ENCODE peak calls at places on chromosomes 3 and 15, in eight cellular contexts. One of them, this sample, is unnamed.

GRCh38 chr15:72340366-72340765 is 20.4 kb upstream of the CELF6 start:
- DNase-seq in body of pancreas: no peak
- DNase-seq in fibroblast of lung: peak
- DNase-seq in tibial nerve: no peak
- DNase-seq in right lobe of liver: no peak
- DNase-seq in esophagus muscularis mucosa: no peak
- DNase-seq in upper lobe of right lung: no peak
- DNase-seq in pancreas: no peak
- DNase-seq in this sample: no peak

GRCh38 chr3:51681453-51681852 is 10.4 kb downstream of the TEX264 start:
- DNase-seq in body of pancreas: no peak
- DNase-seq in esophagus muscularis mucosa: no peak
- DNase-seq in pancreas: peak
- DNase-seq in right lobe of liver: peak
- DNase-seq in fibroblast of lung: no peak
- DNase-seq in upper lobe of right lung: peak
- DNase-seq in tibial nerve: no peak
- DNase-seq in this sample: peak

GRCh38 chr3:56342475-56342874 is 125.8 kb downstream of the ERC2 start:
- DNase-seq in esophagus muscularis mucosa: no peak
- DNase-seq in right lobe of liver: no peak
- DNase-seq in body of pancreas: no peak
- DNase-seq in upper lobe of right lung: no peak
- DNase-seq in fibroblast of lung: no peak
- DNase-seq in pancreas: no peak
- DNase-seq in tibial nerve: no peak
- DNase-seq in this sample: no peak

GRCh38 chr15:32641517-32642059 is at the start of gene SCG5:
- DNase-seq in body of pancreas: peak
- DNase-seq in esophagus muscularis mucosa: no peak
- DNase-seq in pancreas: no peak
- DNase-seq in tibial nerve: no peak
- DNase-seq in fibroblast of lung: peak
- DNase-seq in right lobe of liver: no peak
- DNase-seq in upper lobe of right lung: peak
- DNase-seq in this sample: no peak

GRCh38 chr3:160478338-160478737 is 28.8 kb upstream of the TRIM59 start:
- DNase-seq in esophagus muscularis mucosa: no peak
- DNase-seq in body of pancreas: no peak
- DNase-seq in right lobe of liver: no peak
- DNase-seq in upper lobe of right lung: no peak
- DNase-seq in fibroblast of lung: peak
- DNase-seq in tibial nerve: no peak
- DNase-seq in pancreas: no peak
- DNase-seq in this sample: no peak

GRCh38 chr15:83733206-83733605 is 79.3 kb downstream of the ADAMTSL3 start:
- DNase-seq in fibroblast of lung: peak
- DNase-seq in upper lobe of right lung: no peak
- DNase-seq in tibial nerve: no peak
- DNase-seq in esophagus muscularis mucosa: no peak
- DNase-seq in pancreas: no peak
- DNase-seq in body of pancreas: no peak
- DNase-seq in right lobe of liver: no peak
- DNase-seq in this sample: no peak

GRCh38 chr3:123841476-123842238 is 42.5 kb downstream of the MYLK start:
- DNase-seq in pancreas: no peak
- DNase-seq in esophagus muscularis mucosa: no peak
- DNase-seq in tibial nerve: no peak
- DNase-seq in right lobe of liver: no peak
- DNase-seq in fibroblast of lung: no peak
- DNase-seq in body of pancreas: no peak
- DNase-seq in upper lobe of right lung: no peak
- DNase-seq in this sample: no peak

GRCh38 chr3:58521002-58521670 is 15.9 kb downstream of the ACOX2 start:
- DNase-seq in body of pancreas: no peak
- DNase-seq in tibial nerve: no peak
- DNase-seq in fibroblast of lung: no peak
- DNase-seq in pancreas: no peak
- DNase-seq in upper lobe of right lung: no peak
- DNase-seq in right lobe of liver: peak
- DNase-seq in esophagus muscularis mucosa: no peak
- DNase-seq in this sample: no peak

GRCh38 chr3:52852419-52852818 is 17.6 kb upstream of the MUSTN1 start:
- DNase-seq in tibial nerve: no peak
- DNase-seq in esophagus muscularis mucosa: no peak
- DNase-seq in right lobe of liver: no peak
- DNase-seq in upper lobe of right lung: no peak
- DNase-seq in fibroblast of lung: no peak
- DNase-seq in body of pancreas: no peak
- DNase-seq in pancreas: no peak
- DNase-seq in this sample: no peak

GRCh38 chr3:8996681-8997121 is 33.4 kb upstream of the RAD18 start:
- DNase-seq in fibroblast of lung: peak
- DNase-seq in body of pancreas: peak
- DNase-seq in upper lobe of right lung: no peak
- DNase-seq in right lobe of liver: no peak
- DNase-seq in tibial nerve: peak
- DNase-seq in pancreas: no peak
- DNase-seq in esophagus muscularis mucosa: no peak
- DNase-seq in this sample: no peak

GRCh38 chr3:13205567-13206143 is 132.4 kb upstream of the IQSEC1 start:
- DNase-seq in right lobe of liver: no peak
- DNase-seq in pancreas: no peak
- DNase-seq in tibial nerve: no peak
- DNase-seq in fibroblast of lung: no peak
- DNase-seq in body of pancreas: no peak
- DNase-seq in upper lobe of right lung: no peak
- DNase-seq in esophagus muscularis mucosa: no peak
- DNase-seq in this sample: no peak

GRCh38 chr15:59570364-59570763 is 41.2 kb upstream of the GCNT3 start:
- DNase-seq in pancreas: no peak
- DNase-seq in upper lobe of right lung: no peak
- DNase-seq in fibroblast of lung: no peak
- DNase-seq in esophagus muscularis mucosa: no peak
- DNase-seq in body of pancreas: no peak
- DNase-seq in right lobe of liver: no peak
- DNase-seq in tibial nerve: no peak
- DNase-seq in this sample: no peak

GRCh38 chr3:120846073-120846472 is 61.9 kb upstream of the STXBP5L start:
- DNase-seq in body of pancreas: no peak
- DNase-seq in upper lobe of right lung: no peak
- DNase-seq in right lobe of liver: no peak
- DNase-seq in fibroblast of lung: no peak
- DNase-seq in esophagus muscularis mucosa: no peak
- DNase-seq in pancreas: no peak
- DNase-seq in tibial nerve: no peak
- DNase-seq in this sample: no peak

GRCh38 chr15:69338535-69339213 is 40.0 kb downstream of the PAQR5 start:
- DNase-seq in right lobe of liver: no peak
- DNase-seq in fibroblast of lung: no peak
- DNase-seq in tibial nerve: no peak
- DNase-seq in esophagus muscularis mucosa: no peak
- DNase-seq in body of pancreas: no peak
- DNase-seq in pancreas: no peak
- DNase-seq in upper lobe of right lung: no peak
- DNase-seq in this sample: no peak

GRCh38 chr3:45715945-45716344 is 26.7 kb downstream of the SACM1L start:
- DNase-seq in fibroblast of lung: peak
- DNase-seq in right lobe of liver: no peak
- DNase-seq in body of pancreas: no peak
- DNase-seq in upper lobe of right lung: no peak
- DNase-seq in tibial nerve: no peak
- DNase-seq in pancreas: no peak
- DNase-seq in esophagus muscularis mucosa: no peak
- DNase-seq in this sample: no peak

GRCh38 chr3:118628704-118629341 is 405.8 kb downstream of the IGSF11 start:
- DNase-seq in tibial nerve: peak
- DNase-seq in esophagus muscularis mucosa: no peak
- DNase-seq in right lobe of liver: peak
- DNase-seq in body of pancreas: peak
- DNase-seq in fibroblast of lung: peak
- DNase-seq in upper lobe of right lung: no peak
- DNase-seq in pancreas: peak
- DNase-seq in this sample: no peak

GRCh38 chr3:34924961-34925360 is 714.4 kb upstream of the ARPP21 start:
- DNase-seq in esophagus muscularis mucosa: no peak
- DNase-seq in pancreas: no peak
- DNase-seq in right lobe of liver: no peak
- DNase-seq in fibroblast of lung: no peak
- DNase-seq in upper lobe of right lung: no peak
- DNase-seq in tibial nerve: no peak
- DNase-seq in body of pancreas: no peak
- DNase-seq in this sample: no peak

GRCh38 chr15:24039683-24040082 is 352.6 kb upstream of the NDN start:
- DNase-seq in body of pancreas: no peak
- DNase-seq in tibial nerve: no peak
- DNase-seq in upper lobe of right lung: no peak
- DNase-seq in right lobe of liver: no peak
- DNase-seq in fibroblast of lung: no peak
- DNase-seq in pancreas: no peak
- DNase-seq in esophagus muscularis mucosa: no peak
- DNase-seq in this sample: no peak

GRCh38 chr3:66377800-66378199 is 123.0 kb downstream of the LRIG1 start:
- DNase-seq in tibial nerve: no peak
- DNase-seq in esophagus muscularis mucosa: peak
- DNase-seq in pancreas: no peak
- DNase-seq in body of pancreas: no peak
- DNase-seq in fibroblast of lung: no peak
- DNase-seq in right lobe of liver: no peak
- DNase-seq in upper lobe of right lung: no peak
- DNase-seq in this sample: no peak

GRCh38 chr3:175526609-175527280 is 667.6 kb downstream of the NAALADL2 start:
- DNase-seq in body of pancreas: no peak
- DNase-seq in esophagus muscularis mucosa: no peak
- DNase-seq in tibial nerve: no peak
- DNase-seq in pancreas: no peak
- DNase-seq in upper lobe of right lung: no peak
- DNase-seq in right lobe of liver: no peak
- DNase-seq in fibroblast of lung: peak
- DNase-seq in this sample: no peak

GRCh38 chr3:64664397-64664796 is 23.4 kb downstream of the ADAMTS9 start:
- DNase-seq in fibroblast of lung: no peak
- DNase-seq in esophagus muscularis mucosa: no peak
- DNase-seq in right lobe of liver: no peak
- DNase-seq in body of pancreas: no peak
- DNase-seq in upper lobe of right lung: no peak
- DNase-seq in tibial nerve: no peak
- DNase-seq in pancreas: no peak
- DNase-seq in this sample: no peak

GRCh38 chr15:64951777-64952418 is 37.8 kb downstream of the SPG21 start:
- DNase-seq in body of pancreas: no peak
- DNase-seq in tibial nerve: no peak
- DNase-seq in esophagus muscularis mucosa: no peak
- DNase-seq in upper lobe of right lung: no peak
- DNase-seq in right lobe of liver: no peak
- DNase-seq in pancreas: no peak
- DNase-seq in fibroblast of lung: no peak
- DNase-seq in this sample: no peak

GRCh38 chr3:186361612-186362408 is at the start of gene DGKG:
- DNase-seq in right lobe of liver: peak
- DNase-seq in upper lobe of right lung: peak
- DNase-seq in pancreas: peak
- DNase-seq in body of pancreas: peak
- DNase-seq in tibial nerve: peak
- DNase-seq in esophagus muscularis mucosa: no peak
- DNase-seq in fibroblast of lung: no peak
- DNase-seq in this sample: peak

GRCh38 chr15:100115066-100115710 is 226.6 kb downstream of the ADAMTS17 start:
- DNase-seq in body of pancreas: no peak
- DNase-seq in upper lobe of right lung: peak
- DNase-seq in fibroblast of lung: no peak
- DNase-seq in tibial nerve: no peak
- DNase-seq in right lobe of liver: no peak
- DNase-seq in esophagus muscularis mucosa: no peak
- DNase-seq in pancreas: no peak
- DNase-seq in this sample: no peak

GRCh38 chr15:33729648-33730047 is 238.6 kb upstream of the CHRM5 start:
- DNase-seq in fibroblast of lung: peak
- DNase-seq in tibial nerve: no peak
- DNase-seq in esophagus muscularis mucosa: no peak
- DNase-seq in right lobe of liver: no peak
- DNase-seq in pancreas: no peak
- DNase-seq in body of pancreas: no peak
- DNase-seq in upper lobe of right lung: no peak
- DNase-seq in this sample: no peak
- TF ChIP-seq CTCF in fibroblast of lung: peak
- TF ChIP-seq CTCF in tibial nerve: no peak
- TF ChIP-seq CTCF in esophagus muscularis mucosa: no peak
- TF ChIP-seq CTCF in right lobe of liver: peak
- TF ChIP-seq CTCF in pancreas: no peak
- TF ChIP-seq CTCF in body of pancreas: no peak
- TF ChIP-seq CTCF in upper lobe of right lung: no peak
- TF ChIP-seq CTCF in this sample: no peak

GRCh38 chr3:61848885-61849284 is 287.5 kb downstream of the PTPRG start:
- DNase-seq in pancreas: no peak
- DNase-seq in right lobe of liver: no peak
- DNase-seq in fibroblast of lung: peak
- DNase-seq in body of pancreas: no peak
- DNase-seq in upper lobe of right lung: no peak
- DNase-seq in tibial nerve: no peak
- DNase-seq in esophagus muscularis mucosa: no peak
- DNase-seq in this sample: no peak
- H3K27ac ChIP-seq in pancreas: no peak
- H3K27ac ChIP-seq in right lobe of liver: peak
- H3K27ac ChIP-seq in fibroblast of lung: peak
- H3K27ac ChIP-seq in body of pancreas: no peak
- H3K27ac ChIP-seq in upper lobe of right lung: peak
- H3K27ac ChIP-seq in tibial nerve: peak
- H3K27ac ChIP-seq in esophagus muscularis mucosa: peak
- H3K27ac ChIP-seq in this sample: peak

GRCh38 chr3:133894334-133895207 is 1.1 kb downstream of the RAB6B start:
- DNase-seq in body of pancreas: peak
- DNase-seq in pancreas: peak
- DNase-seq in tibial nerve: no peak
- DNase-seq in fibroblast of lung: no peak
- DNase-seq in upper lobe of right lung: no peak
- DNase-seq in esophagus muscularis mucosa: peak
- DNase-seq in right lobe of liver: no peak
- DNase-seq in this sample: peak
- H3K4me3 ChIP-seq in body of pancreas: peak
- H3K4me3 ChIP-seq in pancreas: peak
- H3K4me3 ChIP-seq in tibial nerve: peak
- H3K4me3 ChIP-seq in fibroblast of lung: peak
- H3K4me3 ChIP-seq in upper lobe of right lung: peak
- H3K4me3 ChIP-seq in esophagus muscularis mucosa: peak
- H3K4me3 ChIP-seq in right lobe of liver: peak
- H3K4me3 ChIP-seq in this sample: peak

DNA sequence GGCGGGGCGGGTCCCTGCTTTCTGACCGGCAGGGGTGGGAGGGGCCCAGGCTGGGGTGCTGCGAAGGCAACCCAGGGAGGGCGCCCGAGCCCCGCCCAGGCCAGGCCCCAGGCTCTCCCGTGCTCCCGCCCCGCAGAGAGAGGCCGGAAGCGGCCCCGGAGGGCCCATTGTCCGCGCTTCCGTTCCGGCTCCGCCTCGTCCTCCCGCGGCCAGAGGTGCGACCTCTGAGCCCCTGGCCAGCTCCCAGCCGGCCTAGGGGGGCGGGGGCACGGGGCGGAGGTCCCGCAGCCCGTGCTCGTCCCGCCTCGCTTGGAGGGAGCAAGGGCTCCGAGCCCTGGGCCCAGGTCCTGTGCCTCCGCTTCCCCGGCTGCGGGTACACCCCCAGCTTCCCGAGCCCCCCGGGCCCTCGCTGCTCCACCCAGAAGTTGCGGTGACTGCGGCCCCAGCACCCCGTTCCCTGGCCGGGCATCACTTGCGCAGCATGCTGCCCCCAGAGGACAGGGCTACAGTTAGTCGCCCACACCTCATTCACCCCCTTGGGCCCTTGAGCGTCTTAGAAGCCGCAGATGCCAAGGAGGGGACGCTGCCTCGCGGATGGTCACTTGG is 20.4 kb upstream of the PLXND1 start:
- DNase-seq in tibial nerve: peak
- DNase-seq in esophagus muscularis mucosa: no peak
- DNase-seq in pancreas: peak
- DNase-seq in right lobe of liver: peak
- DNase-seq in body of pancreas: peak
- DNase-seq in upper lobe of right lung: peak
- DNase-seq in fibroblast of lung: peak
- DNase-seq in this sample: peak
- TF ChIP-seq CTCF in tibial nerve: no peak
- TF ChIP-seq CTCF in esophagus muscularis mucosa: no peak
- TF ChIP-seq CTCF in pancreas: no peak
- TF ChIP-seq CTCF in right lobe of liver: peak
- TF ChIP-seq CTCF in body of pancreas: peak
- TF ChIP-seq CTCF in upper lobe of right lung: no peak
- TF ChIP-seq CTCF in fibroblast of lung: no peak
- TF ChIP-seq CTCF in this sample: no peak